ENCODE peak calls at places on chromosomes 4 and X, in four cellular contexts. U, H, P and W are unnamed samples.

GRCh38 chr4:89142691-89143669 is 31.6 kb downstream of the TIGD2 start:
- DNase-seq in U (no peak), H (no peak), P (no peak), W (no peak)

GRCh38 chr4:157004279-157005161 is 32.9 kb upstream of the PDGFC start:
- DNase-seq in U (no peak), H (no peak), P (no peak), W (no peak)

GRCh38 chr4:149553959-149554520 is 261.6 kb downstream of the IQCM start:
- DNase-seq in U (no peak), H (peak; percentile 15), P (no peak), W (no peak)

GRCh38 chr4:89410687-89411086 is 103.1 kb upstream of the GPRIN3 start:
- DNase-seq in U (no peak), H (peak; percentile 10), P (no peak), W (no peak)

GRCh38 chr4:90745176-90745575 is 618.0 kb downstream of the CCSER1 start:
- DNase-seq in U (no peak), H (no peak), P (no peak), W (no peak)

GRCh38 chr4:62517721-62518120 is 1317.6 kb downstream of the ADGRL3 start:
- DNase-seq in U (no peak), H (no peak), P (no peak), W (no peak)

GRCh38 chr4:120939693-120940092 is 17.2 kb upstream of the PRDM5 start:
- DNase-seq in U (no peak), H (no peak), P (no peak), W (no peak)

GRCh38 chr4:70728096-70728495 is 6.3 kb downstream of the RUFY3 start:
- DNase-seq in U (no peak), H (no peak), P (no peak), W (no peak)

GRCh38 chr4:147799986-147800555 is 68.2 kb downstream of the ARHGAP10 start:
- DNase-seq in U (peak; percentile 71), H (no peak), P (no peak), W (no peak)

GRCh38 chr4:64158648-64159326 is 250.5 kb downstream of the TECRL start:
- DNase-seq in U (no peak), H (peak; percentile 61), P (peak; percentile 30), W (peak; percentile 84)

GRCh38 chrX:94560930-94561329 is 886.9 kb downstream of the FAM133A start:
- DNase-seq in U (no peak), H (no peak), P (no peak), W (no peak)

GRCh38 chr4:84432713-84433112 is 66.4 kb downstream of the NKX6-1 start:
- DNase-seq in U (no peak), H (no peak), P (no peak), W (no peak)

GRCh38 chr4:41750624-41751324 is 2.2 kb upstream of the PHOX2B start:
- DNase-seq in U (no peak), H (no peak), P (no peak), W (no peak)

GRCh38 chrX:41909068-41909467 is 14.3 kb downstream of the CASK start:
- DNase-seq in U (no peak), H (no peak), P (no peak), W (no peak)

GRCh38 chr4:6627832-6628231 is 12.7 kb upstream of the MRFAP1 start:
- DNase-seq in U (no peak), H (no peak), P (no peak), W (no peak)

GRCh38 chr4:141636077-141636770 is at the start of gene IL15:
- DNase-seq in U (peak; percentile 58), H (peak; percentile 90), P (peak; percentile 68), W (peak; percentile 54)

GRCh38 chrX:526295-527224 is 104.0 kb upstream of the SHOX start:
- DNase-seq in U (no peak), H (no peak), P (no peak), W (no peak)

GRCh38 chr4:763922-764321 is 58.3 kb downstream of the PCGF3 start:
- DNase-seq in U (no peak), H (no peak), P (no peak), W (no peak)

GRCh38 chr4:761739-762138 is 56.1 kb downstream of the PCGF3 start:
- DNase-seq in U (no peak), H (no peak), P (no peak), W (no peak)

GRCh38 chr4:762211-763190 is 56.9 kb downstream of the PCGF3 start:
- DNase-seq in U (no peak), H (no peak), P (no peak), W (no peak)

GRCh38 chr4:764405-765169 is 59.0 kb downstream of the PCGF3 start:
- DNase-seq in U (no peak), H (no peak), P (no peak), W (no peak)

GRCh38 chr4:763191-763810 is 57.7 kb downstream of the PCGF3 start:
- DNase-seq in U (no peak), H (no peak), P (no peak), W (no peak)
- H3K9me3 ChIP-seq in U (no peaks in the 10 kb centered on the region), H (no peaks in the 10 kb centered on the region), P (no peaks in the 10 kb centered on the region), W (no peaks in the 10 kb centered on the region)

DNA sequence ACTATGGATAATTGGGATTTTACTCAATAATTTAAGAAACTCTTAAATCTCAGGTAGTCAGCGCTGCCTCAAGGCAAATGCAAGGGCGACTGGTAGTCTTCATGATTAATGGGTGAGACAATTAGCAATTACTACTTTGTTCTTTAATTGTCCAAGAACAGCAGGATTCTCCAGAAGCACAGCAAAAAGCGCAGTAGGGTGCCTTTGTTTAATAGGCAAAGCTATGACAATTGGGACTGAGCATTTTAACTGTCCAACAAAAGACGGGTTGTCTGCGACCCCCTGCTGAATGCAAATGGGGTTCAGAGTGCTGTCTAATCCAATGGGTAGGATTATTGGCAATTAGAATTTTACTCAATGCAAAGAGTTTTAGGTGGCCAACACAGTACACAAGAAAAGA is 286.1 kb downstream of the CHIC1 start:
- DNase-seq in U (no peak), H (no peak), P (no peak), W (no peak)
- H3K9me3 ChIP-seq in U (no peaks in the 10 kb centered on the region), H (no peaks in the 10 kb centered on the region), P (no peaks in the 10 kb centered on the region), W (no peaks in the 10 kb centered on the region)

DNA sequence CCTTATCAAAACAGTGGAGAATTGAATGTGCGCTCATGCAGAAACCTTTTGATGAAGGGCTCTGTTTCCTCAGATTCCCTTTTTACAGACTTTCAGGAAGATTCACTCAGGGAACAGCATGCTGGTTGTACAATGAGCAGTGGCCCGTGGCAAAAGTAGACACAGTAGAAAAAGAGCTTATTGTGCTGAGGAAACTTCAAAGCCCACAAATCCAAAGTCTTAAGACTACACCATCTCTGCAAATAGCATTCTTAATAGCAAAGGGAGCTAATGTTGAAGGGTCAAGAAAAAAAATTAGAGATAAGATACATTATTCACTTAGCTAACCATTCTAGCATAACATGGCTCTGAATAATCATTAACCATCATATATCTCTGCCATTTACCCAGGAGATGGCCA is 859.0 kb downstream of the PDHA2 start:
- DNase-seq in U (no peak), H (peak; percentile 71), P (no peak), W (no peak)
- H3K9me3 ChIP-seq in U (no peaks in the 10 kb centered on the region), H (no peaks in the 10 kb centered on the region), P (no peaks in the 10 kb centered on the region), W (no peaks in the 10 kb centered on the region)

DNA sequence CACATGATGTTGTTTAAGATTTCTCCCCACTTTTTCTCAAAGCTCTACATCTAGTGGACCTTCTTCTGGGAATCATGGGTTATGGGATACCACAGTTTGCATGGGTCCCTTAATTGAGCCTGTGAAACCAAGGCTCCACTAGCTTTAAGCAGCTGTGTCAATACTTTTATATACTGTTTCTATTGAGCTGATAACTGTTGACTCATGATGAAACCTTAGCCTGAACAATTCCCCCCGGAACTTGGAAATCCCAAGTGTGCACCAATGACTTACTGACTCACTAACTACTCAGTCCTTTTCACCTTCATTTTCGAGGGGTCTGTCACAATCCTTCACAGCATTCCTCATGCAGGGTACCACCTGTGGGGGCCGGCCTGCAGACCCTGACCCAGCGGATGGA is 12.7 kb upstream of the SPIN4 start:
- DNase-seq in U (no peak), H (no peak), P (no peak), W (no peak)
- H3K9me3 ChIP-seq in U (no peaks in the 10 kb centered on the region), H (no peaks in the 10 kb centered on the region), P (peaks cover 5% of the 10 kb centered on the region), W (no peaks in the 10 kb centered on the region)

GRCh38 chr4:49044270-49044669 is 58.2 kb downstream of the CWH43 start:
- DNase-seq in U (no peak), H (no peak), P (no peak), W (no peak)
- H3K9me3 ChIP-seq in U (no peaks in the 10 kb centered on the region), H (no peaks in the 10 kb centered on the region), P (no peaks in the 10 kb centered on the region), W (no peaks in the 10 kb centered on the region)

GRCh38 chr4:85933306-85933640 is 426.6 kb downstream of the MAPK10 start:
- DNase-seq in U (no peak), H (no peak), P (no peak), W (no peak)

GRCh38 chr4:85932371-85933305 is 427.2 kb downstream of the MAPK10 start:
- DNase-seq in U (no peak), H (peak; percentile 45), P (peak; percentile 26), W (peak; percentile 26)

GRCh38 chr4:85928775-85929585 is 430.9 kb downstream of the MAPK10 start:
- DNase-seq in U (no peak), H (peak; percentile 44), P (no peak), W (no peak)

GRCh38 chr4:85925071-85925470 is 434.8 kb downstream of the MAPK10 start:
- DNase-seq in U (no peak), H (no peak), P (no peak), W (no peak)

DNA sequence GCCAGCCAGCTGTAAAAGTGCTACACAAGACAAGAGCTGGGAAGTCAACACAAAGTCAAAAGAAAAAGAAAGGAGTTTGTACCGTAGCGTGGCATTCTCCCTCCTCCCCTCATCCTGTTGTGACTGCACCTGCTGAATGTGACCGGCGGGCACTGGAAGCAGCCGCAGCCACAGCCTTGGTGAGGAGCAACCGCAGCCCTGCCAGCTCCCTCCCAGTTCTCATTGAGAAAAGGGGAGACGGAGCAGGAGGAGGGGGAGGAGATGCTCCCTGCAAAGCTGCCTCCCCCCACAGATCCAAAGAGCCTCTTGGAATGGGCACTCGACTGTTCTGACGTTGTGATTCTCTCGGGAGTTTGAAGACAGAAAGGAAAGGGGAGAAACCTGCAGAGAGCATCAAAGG is 429.9 kb downstream of the MAPK10 start:
- DNase-seq in U (no peak), H (peak; percentile 94), P (no peak), W (no peak)
- H3K9me3 ChIP-seq in U (no peaks in the 10 kb centered on the region), H (no peaks in the 10 kb centered on the region), P (no peaks in the 10 kb centered on the region), W (no peaks in the 10 kb centered on the region)

DNA sequence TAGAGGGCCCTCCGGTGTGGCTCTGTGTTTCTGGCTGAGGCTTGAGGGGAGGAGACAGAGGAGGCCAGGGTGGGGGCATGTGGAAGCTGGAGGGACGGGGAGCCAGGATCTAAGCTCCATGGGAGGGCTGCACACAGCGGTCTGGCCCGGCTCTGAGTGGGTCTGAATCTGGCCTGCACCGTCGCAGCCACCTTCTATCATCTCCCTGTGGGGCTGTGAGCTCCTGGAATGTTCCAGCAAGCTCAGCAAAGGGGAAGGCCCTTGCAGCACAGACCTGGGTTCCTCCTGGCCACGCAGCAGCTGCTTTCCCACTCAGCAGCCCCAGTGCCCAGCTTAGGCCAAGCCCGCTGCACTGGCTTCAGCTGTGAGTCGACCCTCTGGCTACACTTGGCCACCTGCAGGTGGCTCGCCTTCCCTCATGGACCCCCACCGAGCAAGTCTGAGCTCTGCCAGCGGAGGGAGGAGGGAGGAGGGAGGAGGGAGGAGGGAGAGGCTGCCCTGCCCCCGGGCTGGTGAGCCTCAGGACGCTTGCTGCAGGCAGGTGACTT is 5.3 kb downstream of the NKX1-1 start:
- DNase-seq in U (no peak), H (no peak), P (no peak), W (peak; percentile 3)
- H3K9me3 ChIP-seq in U (no peaks in the 10 kb centered on the region), H (no peaks in the 10 kb centered on the region), P (no peaks in the 10 kb centered on the region), W (no peaks in the 10 kb centered on the region)